ENCODE peak calls at places on chromosome 21, in five cellular contexts. One of them, this sample, is unnamed. For H3K27me3, the result is how much of the 10 kb centered on the place peaks cover.

GRCh38 chr21:30097791-30098190 is 68.8 kb downstream of the CLDN17 start:
- DNase-seq in K562: no peak
- DNase-seq in spleen: no peak
- DNase-seq in Peyer's patch: no peak
- DNase-seq in IMR-90: no peak
- DNase-seq in this sample: no peak

GRCh38 chr21:42578761-42579415 is 65.2 kb downstream of the SLC37A1 start:
- DNase-seq in K562: no peak
- DNase-seq in IMR-90: no peak
- DNase-seq in spleen: peak
- DNase-seq in Peyer's patch: peak
- DNase-seq in this sample: no peak

GRCh38 chr21:32130031-32130891 is 148.6 kb downstream of the MIS18A start:
- DNase-seq in Peyer's patch: no peak
- DNase-seq in K562: peak
- DNase-seq in spleen: no peak
- DNase-seq in IMR-90: no peak
- DNase-seq in this sample: no peak

GRCh38 chr21:41059871-41060270 is 108.1 kb upstream of the BACE2 start:
- DNase-seq in Peyer's patch: no peak
- DNase-seq in spleen: no peak
- DNase-seq in IMR-90: no peak
- DNase-seq in K562: no peak
- DNase-seq in this sample: no peak

GRCh38 chr21:39688010-39688409 is 57.0 kb upstream of the IGSF5 start:
- DNase-seq in IMR-90: no peak
- DNase-seq in Peyer's patch: no peak
- DNase-seq in spleen: no peak
- DNase-seq in K562: no peak
- DNase-seq in this sample: no peak

GRCh38 chr21:32708069-32708468 is 19.7 kb downstream of the SYNJ1 start:
- DNase-seq in Peyer's patch: no peak
- DNase-seq in IMR-90: no peak
- DNase-seq in K562: no peak
- DNase-seq in spleen: no peak
- DNase-seq in this sample: no peak

GRCh38 chr21:30620080-30620479 is 347 bp upstream of the KRTAP20-4 start:
- DNase-seq in IMR-90: no peak
- DNase-seq in Peyer's patch: no peak
- DNase-seq in spleen: no peak
- DNase-seq in K562: no peak
- DNase-seq in this sample: no peak

GRCh38 chr21:32548978-32549377 is 36.3 kb downstream of the TCP10L start:
- DNase-seq in K562: no peak
- DNase-seq in Peyer's patch: no peak
- DNase-seq in IMR-90: no peak
- DNase-seq in spleen: no peak
- DNase-seq in this sample: no peak

GRCh38 chr21:27326293-27326692 is 359.4 kb upstream of the ADAMTS5 start:
- DNase-seq in K562: no peak
- DNase-seq in Peyer's patch: no peak
- DNase-seq in IMR-90: no peak
- DNase-seq in spleen: no peak
- DNase-seq in this sample: no peak

GRCh38 chr21:23950344-23950743 is 1656.9 kb downstream of the MRPL39 start:
- DNase-seq in Peyer's patch: no peak
- DNase-seq in spleen: no peak
- DNase-seq in K562: no peak
- DNase-seq in IMR-90: no peak
- DNase-seq in this sample: no peak

GRCh38 chr21:41217656-41218380 is 49.9 kb downstream of the BACE2 start:
- DNase-seq in IMR-90: peak
- DNase-seq in spleen: no peak
- DNase-seq in Peyer's patch: peak
- DNase-seq in K562: peak
- DNase-seq in this sample: peak

GRCh38 chr21:14686466-14687276 is 140.6 kb upstream of the SAMSN1 start:
- DNase-seq in spleen: peak
- DNase-seq in IMR-90: no peak
- DNase-seq in K562: no peak
- DNase-seq in Peyer's patch: no peak
- DNase-seq in this sample: no peak

GRCh38 chr21:41817228-41817627 is 50.4 kb upstream of the RIPK4 start:
- DNase-seq in K562: peak
- DNase-seq in spleen: peak
- DNase-seq in IMR-90: peak
- DNase-seq in Peyer's patch: peak
- DNase-seq in this sample: peak

GRCh38 chr21:20998456-20998789 is 214 bp downstream of the NCAM2 start:
- DNase-seq in spleen: no peak
- DNase-seq in IMR-90: no peak
- DNase-seq in Peyer's patch: no peak
- DNase-seq in K562: no peak
- DNase-seq in this sample: no peak

GRCh38 chr21:31136891-31137290 is 98.6 kb upstream of the KRTAP19-8 start:
- DNase-seq in spleen: no peak
- DNase-seq in K562: no peak
- DNase-seq in Peyer's patch: no peak
- DNase-seq in IMR-90: peak
- DNase-seq in this sample: peak

GRCh38 chr21:38805282-38806152 is at the start of gene ETS2:
- DNase-seq in spleen: peak
- DNase-seq in Peyer's patch: peak
- DNase-seq in K562: peak
- DNase-seq in IMR-90: peak
- DNase-seq in this sample: peak

GRCh38 chr21:45011911-45012660 is 62.3 kb upstream of the ADARB1 start:
- DNase-seq in K562: no peak
- DNase-seq in spleen: peak
- DNase-seq in Peyer's patch: peak
- DNase-seq in IMR-90: peak
- DNase-seq in this sample: peak
- TF ChIP-seq CTCF in K562: peak
- TF ChIP-seq CTCF in spleen: no peak
- TF ChIP-seq CTCF in Peyer's patch: no peak
- TF ChIP-seq CTCF in IMR-90: no peak
- TF ChIP-seq CTCF in this sample: peak

GRCh38 chr21:45309541-45310381 is 22.1 kb upstream of the POFUT2 start:
- DNase-seq in Peyer's patch: peak
- DNase-seq in IMR-90: no peak
- DNase-seq in spleen: peak
- DNase-seq in K562: no peak
- DNase-seq in this sample: no peak
- H3K27ac ChIP-seq in Peyer's patch: peak
- H3K27ac ChIP-seq in IMR-90: peak
- H3K27ac ChIP-seq in spleen: peak
- H3K27ac ChIP-seq in K562: no peak
- H3K27ac ChIP-seq in this sample: peak

GRCh38 chr21:37615962-37616361 is 249.4 kb downstream of the DYRK1A start:
- DNase-seq in K562: no peak
- DNase-seq in Peyer's patch: no peak
- DNase-seq in spleen: no peak
- DNase-seq in IMR-90: no peak
- DNase-seq in this sample: no peak
- H3K27me3 ChIP-seq in K562: under half
- H3K27me3 ChIP-seq in Peyer's patch: under half
- H3K27me3 ChIP-seq in spleen: under half
- H3K27me3 ChIP-seq in IMR-90: under half
- H3K27me3 ChIP-seq in this sample: under half

DNA sequence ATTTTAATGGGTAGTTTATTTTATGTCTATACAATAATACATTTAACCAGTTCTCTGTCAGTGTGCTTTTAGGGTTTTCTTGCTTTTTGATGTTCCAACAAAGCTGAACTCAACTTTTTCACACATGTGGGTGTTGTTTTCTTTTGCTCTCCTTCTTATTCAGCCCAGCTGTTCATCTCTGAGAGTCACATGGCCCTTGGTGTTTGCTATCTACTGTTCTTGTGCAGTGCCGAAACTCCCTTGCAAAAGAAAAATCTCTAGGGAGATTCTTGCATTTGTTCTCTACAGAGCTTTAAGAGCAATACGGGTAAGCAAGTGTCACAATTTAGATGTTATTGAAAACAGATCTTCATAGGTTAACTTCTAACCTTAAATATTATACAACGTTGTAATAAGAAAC is 281.1 kb upstream of the CXADR start:
- DNase-seq in spleen: no peak
- DNase-seq in Peyer's patch: no peak
- DNase-seq in K562: no peak
- DNase-seq in IMR-90: no peak
- DNase-seq in this sample: no peak
- TF ChIP-seq CTCF in spleen: no peak
- TF ChIP-seq CTCF in Peyer's patch: no peak
- TF ChIP-seq CTCF in K562: no peak
- TF ChIP-seq CTCF in IMR-90: no peak
- TF ChIP-seq CTCF in this sample: no peak

DNA sequence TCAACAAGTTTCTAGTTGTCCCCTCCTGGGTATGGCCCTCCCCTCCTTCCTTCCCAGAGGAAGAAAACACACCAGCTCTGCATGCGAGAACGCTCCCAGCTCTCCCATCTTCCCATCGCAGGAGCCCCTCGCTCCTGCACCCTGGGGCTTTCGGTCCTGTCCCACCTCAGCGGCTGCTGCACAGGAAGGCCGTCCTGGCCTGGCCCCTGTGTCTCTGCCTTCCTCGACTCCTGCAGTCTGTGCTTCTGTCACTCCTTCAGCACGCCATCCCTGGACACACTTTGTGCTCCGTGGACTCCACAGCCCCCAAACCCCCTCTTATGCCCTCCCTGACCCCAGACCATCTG is 23.2 kb downstream of the KRTAP10-1 start:
- DNase-seq in K562: no peak
- DNase-seq in IMR-90: no peak
- DNase-seq in spleen: peak
- DNase-seq in Peyer's patch: no peak
- DNase-seq in this sample: no peak
- H3K27ac ChIP-seq in K562: no peak
- H3K27ac ChIP-seq in IMR-90: no peak
- H3K27ac ChIP-seq in spleen: no peak
- H3K27ac ChIP-seq in Peyer's patch: no peak
- H3K27ac ChIP-seq in this sample: no peak

GRCh38 chr21:34935868-34936267 is 113.2 kb downstream of the RUNX1 start:
- DNase-seq in Peyer's patch: no peak
- DNase-seq in spleen: no peak
- DNase-seq in IMR-90: no peak
- DNase-seq in K562: no peak
- DNase-seq in this sample: no peak
- H3K27me3 ChIP-seq in Peyer's patch: under half
- H3K27me3 ChIP-seq in spleen: under half
- H3K27me3 ChIP-seq in IMR-90: under half
- H3K27me3 ChIP-seq in K562: under half
- H3K27me3 ChIP-seq in this sample: under half

GRCh38 chr21:36141513-36141925 is 6.6 kb downstream of the CBR3 start:
- DNase-seq in IMR-90: peak
- DNase-seq in spleen: peak
- DNase-seq in Peyer's patch: peak
- DNase-seq in K562: peak
- DNase-seq in this sample: peak
- TF ChIP-seq CTCF in IMR-90: peak
- TF ChIP-seq CTCF in spleen: peak
- TF ChIP-seq CTCF in Peyer's patch: peak
- TF ChIP-seq CTCF in K562: peak
- TF ChIP-seq CTCF in this sample: peak

DNA sequence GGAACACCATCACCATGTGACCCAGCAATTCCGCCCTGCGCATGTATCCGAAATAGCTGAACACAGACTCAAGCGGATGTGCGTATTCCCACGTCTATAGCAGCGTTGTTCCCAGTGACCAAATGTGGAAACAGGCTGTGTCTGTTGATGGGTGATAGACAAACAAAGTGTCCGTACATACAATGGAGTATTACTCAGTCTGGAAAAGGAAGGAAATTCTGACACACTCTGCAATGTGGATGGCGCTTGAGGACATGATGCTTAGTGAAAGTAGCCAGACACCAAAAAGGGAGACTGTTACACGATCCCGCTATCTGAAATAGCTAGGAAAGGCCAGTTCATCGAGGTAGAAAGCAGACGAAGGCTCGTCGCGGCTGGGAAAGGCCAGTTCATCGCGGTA is 25.8 kb downstream of the PDXK start:
- DNase-seq in Peyer's patch: no peak
- DNase-seq in spleen: no peak
- DNase-seq in K562: no peak
- DNase-seq in IMR-90: no peak
- DNase-seq in this sample: no peak
- H3K27ac ChIP-seq in Peyer's patch: no peak
- H3K27ac ChIP-seq in spleen: no peak
- H3K27ac ChIP-seq in K562: no peak
- H3K27ac ChIP-seq in IMR-90: no peak
- H3K27ac ChIP-seq in this sample: no peak

This sample was measured in brain microvascular endothelial cell.